ENCODE peak calls at places on chromosomes 13 and 19, in ten cellular contexts. H is heart right ventricle, M is pancreas, R is astrocyte of the spinal cord, Y is AG09309, I is left ventricle myocardium inferior, X is astrocyte, W is colonic mucosa, L is GM12865, A is AG09319. G is an unnamed sample.

GRCh38 chr19:54804101-54804500 is 691 bp downstream of the KIR2DL4 start:
- DNase-seq in M (no peak), W (no peak), L (no peak), R (no peak), I (no peak), Y (no peak), A (no peak), X (no peak), H (no peak), G (no peak)

GRCh38 chr13:93690139-93690538 is 463.5 kb downstream of the GPC6 start:
- DNase-seq in A (no peak), X (no peak), H (no peak), M (no peak), W (no peak), Y (no peak), L (peak), R (peak), I (no peak), G (no peak)

GRCh38 chr13:71285700-71286099 is 581.3 kb downstream of the DACH1 start:
- DNase-seq in I (no peak), W (no peak), M (no peak), X (no peak), R (no peak), H (no peak), L (peak), Y (no peak), A (no peak), G (no peak)

GRCh38 chr13:99407906-99408702 is 93.2 kb upstream of the TM9SF2 start:
- DNase-seq in L (no peak), X (no peak), A (no peak), I (no peak), Y (no peak), W (no peak), R (no peak), H (no peak), M (no peak), G (no peak)

GRCh38 chr19:51161266-51161665 is 19.2 kb downstream of the SIGLEC7 start:
- DNase-seq in W (no peak), X (no peak), Y (no peak), L (no peak), R (no peak), H (no peak), I (no peak), M (no peak), A (no peak), G (no peak)

GRCh38 chr13:44259045-44260042 is 114.3 kb upstream of the SERP2 start:
- DNase-seq in H (no peak), M (peak), Y (no peak), R (peak), W (peak), X (peak), I (no peak), L (peak), A (no peak), G (no peak)

GRCh38 chr13:36834299-36834698 is 15.3 kb downstream of the RFXAP start:
- DNase-seq in I (no peak), A (no peak), X (peak), W (no peak), L (no peak), M (no peak), H (no peak), R (no peak), Y (no peak), G (no peak)

GRCh38 chr13:28306325-28306724 is 168.0 kb downstream of the PAN3 start:
- DNase-seq in L (no peak), X (no peak), M (no peak), W (no peak), R (no peak), A (no peak), H (no peak), Y (no peak), I (no peak), G (no peak)

GRCh38 chr19:41299046-41299754 is 10.8 kb upstream of the CCDC97 start:
- DNase-seq in W (no peak), H (no peak), A (no peak), X (no peak), R (no peak), I (peak), L (no peak), M (no peak), Y (no peak), G (no peak)

GRCh38 chr19:28694812-28695211 is 518.1 kb downstream of the UQCRFS1 start:
- DNase-seq in Y (no peak), A (no peak), X (no peak), M (no peak), H (no peak), W (no peak), L (no peak), R (no peak), I (no peak), G (no peak)
- TF ChIP-seq CTCF in Y (no peak), A (no peak), X (no peak), M (no peak), H (no peak), W (no peak), L (no peak), R (no peak), I (no peak), G (no peak)

GRCh38 chr19:5864725-5865486 is 5.4 kb downstream of the FUT5 start:
- DNase-seq in Y (no peak), X (no peak), R (no peak), W (no peak), L (no peak), I (no peak), A (no peak), M (no peak), H (no peak), G (no peak)
- TF ChIP-seq CTCF in Y (peak), X (peak), R (peak), W (no peak), L (no peak), I (no peak), A (no peak), M (no peak), H (no peak), G (no peak)

GRCh38 chr13:38417727-38418126 is 68.1 kb downstream of the UFM1 start:
- DNase-seq in I (no peak), A (no peak), Y (no peak), X (no peak), L (peak), M (no peak), H (no peak), R (no peak), W (no peak), G (no peak)
- TF ChIP-seq CTCF in I (peak), A (peak), Y (peak), X (peak), L (peak), M (no peak), H (peak), R (peak), W (no peak), G (peak)

DNA sequence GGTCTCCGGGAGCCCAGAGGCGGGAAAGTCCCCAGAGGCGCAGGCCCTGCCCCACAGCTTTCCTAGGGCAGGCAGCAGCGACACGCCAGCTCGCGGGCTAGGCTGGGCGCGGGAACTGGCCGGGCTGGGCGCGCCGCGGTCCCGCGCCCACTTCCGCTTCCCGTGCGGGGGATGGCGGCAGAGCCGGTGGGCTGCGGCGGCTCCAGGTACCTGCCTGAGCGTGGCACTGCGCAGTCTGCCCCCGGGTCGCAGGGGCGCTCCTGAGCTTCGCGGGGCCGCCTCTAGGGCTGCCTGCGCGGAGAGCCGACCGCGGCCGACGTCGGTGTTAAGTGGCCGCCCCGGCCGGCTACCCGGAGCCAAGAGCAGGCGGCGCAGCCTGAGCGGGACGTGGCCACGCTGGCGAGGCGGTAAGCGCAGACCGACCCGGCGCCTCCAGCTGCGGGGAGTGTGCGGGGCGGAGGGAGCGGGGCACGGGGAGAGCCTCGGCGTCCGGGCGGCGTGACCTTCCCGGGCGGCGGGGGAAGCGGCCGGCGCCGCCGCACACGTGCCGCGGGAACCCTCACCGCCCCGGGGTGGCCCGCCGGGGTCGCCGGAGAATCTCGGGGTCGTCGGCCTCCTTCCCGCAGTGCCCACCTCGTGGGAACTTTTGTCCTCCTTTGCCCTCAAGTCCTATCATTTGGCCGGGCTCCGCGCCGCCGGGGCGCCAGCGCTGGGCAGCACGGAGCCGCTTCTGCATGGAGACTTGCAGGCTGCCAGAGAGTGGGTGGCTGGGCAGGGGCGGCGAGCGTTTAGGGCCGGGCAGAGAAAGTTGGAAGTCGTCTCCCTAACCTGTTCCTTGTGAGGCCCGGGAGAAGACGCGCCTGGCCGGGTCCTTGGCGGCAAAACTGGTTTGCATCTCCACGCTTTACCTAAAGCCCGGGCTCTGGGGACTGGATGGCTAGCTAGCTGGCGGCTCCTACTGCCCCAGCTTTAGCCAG is 31.4 kb upstream of the MPHOSPH8 start:
- DNase-seq in R (peak), H (no peak), X (peak), I (peak), M (peak), Y (no peak), W (peak), L (peak), A (no peak), G (no peak)
- TF ChIP-seq CTCF in R (peak), H (no peak), X (no peak), I (peak), M (peak), Y (no peak), W (no peak), L (peak), A (no peak), G (peak)

GRCh38 chr19:29662604-29663404 is 2.5 kb upstream of the PLEKHF1 start:
- DNase-seq in L (no peak), W (peak), H (peak), A (peak), R (peak), Y (peak), M (peak), I (peak), X (peak), G (peak)
- TF ChIP-seq CTCF in L (no peak), W (no peak), H (no peak), A (no peak), R (no peak), Y (no peak), M (no peak), I (no peak), X (no peak), G (no peak)

DNA sequence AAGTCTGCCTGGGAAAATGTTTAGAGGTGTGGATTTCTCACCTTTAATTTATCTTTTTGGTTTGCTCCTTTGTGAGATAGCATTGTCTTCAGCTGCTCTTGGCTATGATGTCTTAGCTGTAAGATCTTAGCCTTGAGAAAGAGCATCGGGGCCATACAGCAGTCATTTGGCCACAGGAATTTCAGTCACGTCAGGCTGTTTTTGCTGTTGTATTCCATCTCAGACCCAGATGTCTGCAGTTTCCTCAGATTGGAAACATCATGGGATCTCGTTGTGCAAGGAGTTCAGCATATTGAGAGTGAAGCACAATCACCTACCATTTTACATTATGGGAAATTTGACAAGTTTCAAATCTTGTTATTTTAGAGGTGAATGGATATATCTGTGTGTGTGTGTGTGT is 89.3 kb upstream of the C1QTNF9B start:
- DNase-seq in R (peak), I (no peak), A (peak), M (no peak), Y (peak), W (no peak), L (no peak), H (no peak), X (peak), G (peak)
- TF ChIP-seq CTCF in R (no peak), I (no peak), A (no peak), M (no peak), Y (no peak), W (no peak), L (no peak), H (no peak), X (no peak), G (no peak)

G was measured in AG04449.